ENCODE peak calls at places on chromosome 1, in six cellular contexts. C is OCI-LY7, E is prostate gland, J is astrocyte, K is lung, G is endothelial cell of umbilical vein. S is an unnamed sample. For H3K4me1, the result is how much of the 10 kb centered on the place peaks cover.

GRCh38 chr1:155013632-155014031 is 11.0 kb downstream of the ZBTB7B start:
- DNase-seq in C (no peak), E (no peak), J (no peak), K (no peak), G (no peak), S (no peak)

GRCh38 chr1:35932941-35933340 is 2.0 kb downstream of the AGO3 start:
- DNase-seq in C (no peak), E (no peak), J (no peak), K (no peak), G (no peak), S (no peak)

GRCh38 chr1:110239491-110240430 is 29.6 kb downstream of the KCNC4 start:
- DNase-seq in C (no peak), E (no peak), J (no peak), K (no peak), G (peak), S (peak)

GRCh38 chr1:167697667-167698141 is 24.1 kb upstream of the MPZL1 start:
- DNase-seq in C (no peak), E (peak), J (no peak), K (no peak), G (no peak), S (no peak)

GRCh38 chr1:5456090-5456789 is 536.0 kb downstream of the NPHP4 start:
- DNase-seq in C (no peak), E (no peak), J (no peak), K (no peak), G (no peak), S (no peak)

GRCh38 chr1:213997031-213997771 is 9.4 kb downstream of the PROX1 start:
- DNase-seq in C (no peak), E (no peak), J (no peak), K (no peak), G (no peak), S (no peak)

GRCh38 chr1:184215274-184215925 is 163.9 kb downstream of the TSEN15 start:
- DNase-seq in C (no peak), E (no peak), J (no peak), K (no peak), G (no peak), S (no peak)

GRCh38 chr1:1627261-1627841 is 4.6 kb upstream of the MMP23B start:
- DNase-seq in C (peak), E (no peak), J (no peak), K (peak), G (no peak), S (no peak)

GRCh38 chr1:23517581-23517980 is 13.5 kb downstream of the E2F2 start:
- DNase-seq in C (no peak), E (no peak), J (no peak), K (no peak), G (no peak), S (no peak)

GRCh38 chr1:1451696-1452364 is 2.3 kb downstream of the ATAD3C start:
- DNase-seq in C (no peak), E (no peak), J (no peak), K (no peak), G (no peak), S (no peak)

GRCh38 chr1:209603877-209604276 is 20.4 kb downstream of the CAMK1G start:
- DNase-seq in C (no peak), E (no peak), J (no peak), K (no peak), G (no peak), S (no peak)
- TF ChIP-seq CTCF in C (no peak), E (no peak), J (no peak), K (no peak), G (no peak), S (no peak)

DNA sequence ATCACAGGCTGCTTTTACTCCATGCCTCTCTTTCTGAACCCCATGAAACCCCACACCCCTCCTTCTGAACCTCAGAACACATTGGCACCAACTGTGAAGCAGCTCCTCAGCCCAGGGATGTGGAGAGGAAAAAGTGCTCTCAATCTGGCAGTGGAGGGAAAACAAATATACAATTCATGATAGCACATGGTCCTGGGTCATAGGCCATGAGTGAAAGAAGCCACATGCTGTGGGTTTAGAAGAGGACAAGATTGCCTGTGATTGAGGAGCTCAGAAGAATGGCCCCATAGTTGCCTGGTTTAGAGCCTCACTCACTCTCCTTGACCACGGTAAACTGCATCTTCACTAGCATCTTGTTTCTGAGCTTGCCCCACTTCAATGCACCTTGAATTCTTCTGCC is 111.5 kb upstream of the GADD45A start:
- DNase-seq in C (no peak), E (no peak), J (no peak), K (no peak), G (no peak), S (no peak)
- H3K4me1 ChIP-seq in C (under half), E (under half), J (under half), K (under half), G (under half), S (under half)

DNA sequence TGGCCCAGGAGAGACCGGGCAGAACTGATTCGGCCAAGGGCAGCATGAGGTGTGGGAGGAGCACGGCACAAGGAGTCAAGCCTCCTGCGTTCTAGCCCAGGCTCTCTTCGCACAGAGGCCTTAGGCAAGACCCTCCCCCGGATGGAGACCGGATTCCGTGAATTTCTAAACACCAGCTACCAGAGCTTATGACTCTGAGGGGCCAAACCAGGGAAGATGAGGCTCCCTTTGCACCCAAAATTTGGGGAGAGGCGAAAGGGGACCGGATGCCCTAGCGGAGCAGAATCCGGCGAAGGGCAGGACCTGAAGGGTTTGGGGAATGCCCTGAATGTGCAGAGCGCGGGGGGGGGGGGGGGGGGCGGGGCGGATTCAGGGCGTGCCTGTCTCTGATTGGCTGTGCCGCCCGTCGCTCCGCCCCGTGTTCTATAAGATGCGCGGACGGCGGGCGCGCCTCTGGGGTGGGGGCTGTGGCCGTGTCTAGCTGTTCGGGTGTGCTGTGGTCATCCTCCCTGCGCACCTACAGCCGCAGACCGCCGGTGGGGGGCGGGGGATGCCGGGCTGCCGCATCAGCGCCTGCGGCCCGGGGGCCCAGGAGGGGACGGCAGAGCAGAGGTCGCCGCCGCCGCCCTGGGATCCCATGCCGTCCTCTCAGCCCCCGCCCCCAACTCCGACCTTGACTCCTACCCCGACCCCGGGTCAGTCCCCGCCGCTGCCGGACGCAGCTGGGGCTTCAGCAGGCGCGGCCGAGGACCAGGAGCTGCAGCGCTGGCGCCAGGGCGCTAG is at the start of gene TRNP1:
- DNase-seq in C (peak), E (peak), J (peak), K (peak), G (peak), S (peak)
- TF ChIP-seq CTCF in C (no peak), E (no peak), J (no peak), K (no peak), G (no peak), S (no peak)

GRCh38 chr1:10980094-10980577 is 32.3 kb upstream of the TARDBP start:
- DNase-seq in C (no peak), E (peak), J (peak), K (peak), G (no peak), S (no peak)

GRCh38 chr1:10979483-10979920 is 33.0 kb upstream of the TARDBP start:
- DNase-seq in C (no peak), E (no peak), J (peak), K (no peak), G (peak), S (no peak)

GRCh38 chr1:10978719-10979118 is 33.7 kb upstream of the TARDBP start:
- DNase-seq in C (no peak), E (no peak), J (no peak), K (no peak), G (no peak), S (no peak)

GRCh38 chr1:10975567-10976326 is 36.7 kb upstream of the TARDBP start:
- DNase-seq in C (no peak), E (peak), J (peak), K (no peak), G (no peak), S (peak)

GRCh38 chr1:10980841-10981727 is 31.4 kb upstream of the TARDBP start:
- DNase-seq in C (no peak), E (no peak), J (peak), K (no peak), G (no peak), S (no peak)
- H3K4me1 ChIP-seq in C (under half), E (under half), J (under half), K (under half), G (under half), S (under half)

GRCh38 chr1:42335809-42336518 is 929 bp upstream of the FOXJ3 start:
- DNase-seq in C (no peak), E (no peak), J (peak), K (peak), G (peak), S (peak)

GRCh38 chr1:42335050-42335808 is at the start of gene FOXJ3:
- DNase-seq in C (peak), E (peak), J (peak), K (peak), G (peak), S (peak)

GRCh38 chr1:42332877-42333276 is 2.2 kb downstream of the FOXJ3 start:
- DNase-seq in C (no peak), E (no peak), J (no peak), K (no peak), G (no peak), S (no peak)

GRCh38 chr1:42334240-42335049 is 590 bp downstream of the FOXJ3 start:
- DNase-seq in C (peak), E (peak), J (peak), K (peak), G (peak), S (peak)

DNA sequence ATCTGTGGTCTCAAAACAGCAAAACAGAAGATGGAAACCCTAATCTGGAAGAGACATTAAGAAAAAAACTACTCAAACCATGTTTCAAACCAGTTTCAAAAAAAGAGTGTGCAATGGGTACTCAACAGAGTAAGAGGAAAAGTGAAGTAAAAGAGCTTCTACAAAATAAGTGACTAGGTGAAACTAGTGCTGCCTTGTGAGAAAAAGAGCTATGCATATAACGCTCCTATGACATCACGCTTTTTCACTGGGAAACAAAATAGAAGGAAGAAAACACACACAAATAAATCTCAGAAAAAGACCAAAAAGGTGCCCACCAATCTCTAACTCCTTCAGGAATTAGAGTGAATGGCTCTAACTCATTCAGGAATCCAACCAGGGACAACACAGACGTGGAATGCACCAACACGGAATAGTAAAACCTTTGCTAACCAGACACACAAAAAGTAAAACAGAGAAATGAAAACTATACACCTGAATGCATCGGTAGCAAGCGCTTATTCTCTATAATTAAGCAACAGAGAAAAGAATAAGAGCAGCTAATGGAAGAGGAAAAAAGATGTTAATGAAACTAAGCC is 1.3 kb downstream of the FOXJ3 start:
- DNase-seq in C (peak), E (no peak), J (no peak), K (no peak), G (peak), S (no peak)
- TF ChIP-seq CTCF in C (no peak), E (no peak), J (no peak), K (no peak), G (no peak), S (no peak)

GRCh38 chr1:180802849-180803248 is 109.8 kb upstream of the KIAA1614 start:
- DNase-seq in C (no peak), E (no peak), J (no peak), K (no peak), G (no peak), S (no peak)
- H3K4me1 ChIP-seq in C (under half), E (under half), J (under half), K (under half), G (under half), S (under half)

GRCh38 chr1:219174672-219175564 is 1.2 kb downstream of the LYPLAL1 start:
- DNase-seq in C (peak), E (peak), J (peak), K (peak), G (peak), S (peak)

GRCh38 chr1:219173434-219173757 is 282 bp upstream of the LYPLAL1 start:
- DNase-seq in C (no peak), E (no peak), J (no peak), K (no peak), G (no peak), S (no peak)

GRCh38 chr1:219172821-219173220 is 857 bp upstream of the LYPLAL1 start:
- DNase-seq in C (no peak), E (no peak), J (no peak), K (no peak), G (no peak), S (no peak)

GRCh38 chr1:219176168-219176567 is 2.5 kb downstream of the LYPLAL1 start:
- DNase-seq in C (no peak), E (no peak), J (no peak), K (no peak), G (no peak), S (no peak)

DNA sequence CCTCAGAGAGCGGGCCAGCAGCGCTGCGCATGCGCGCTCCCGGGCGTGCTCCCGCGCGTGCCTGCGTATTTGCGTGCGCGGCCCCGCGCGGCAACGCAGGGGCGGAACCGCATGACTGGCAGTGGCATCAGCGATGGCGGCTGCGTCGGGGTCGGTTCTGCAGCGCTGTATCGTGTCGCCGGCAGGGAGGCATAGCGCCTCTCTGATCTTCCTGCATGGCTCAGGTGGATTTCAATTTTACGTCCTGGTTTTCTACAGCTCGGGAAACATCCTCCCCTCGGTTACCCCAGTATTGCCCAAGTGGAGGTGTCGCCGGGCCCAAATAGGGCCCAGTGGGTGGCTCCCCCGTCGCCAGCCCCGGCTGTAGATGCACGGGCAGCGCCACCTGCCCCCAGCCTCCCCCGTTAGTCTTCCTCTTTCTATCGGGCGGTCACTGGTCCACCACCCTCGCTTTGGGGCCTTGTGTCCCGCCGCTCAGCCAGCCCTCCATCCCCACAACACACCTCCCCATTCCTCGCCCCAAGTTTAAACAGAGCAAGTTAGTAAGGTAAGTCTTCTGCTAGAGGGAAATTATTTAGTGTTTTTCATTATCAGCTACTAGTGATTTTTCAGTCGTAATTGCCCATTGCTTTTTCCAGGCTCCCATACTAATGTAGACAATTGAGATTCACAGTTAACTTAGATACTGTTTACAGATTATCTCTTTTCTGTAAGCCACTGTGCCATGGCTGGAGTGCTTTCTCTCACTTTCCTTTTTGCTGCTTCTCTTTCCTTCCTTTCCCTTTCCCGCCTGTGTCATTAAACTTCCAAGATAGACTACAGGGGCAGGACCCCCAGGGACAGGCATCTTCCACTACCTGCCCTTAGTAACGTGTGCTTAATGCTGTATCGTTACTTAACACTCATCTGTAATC is at the start of gene LYPLAL1:
- DNase-seq in C (peak), E (peak), J (peak), K (peak), G (peak), S (peak)
- TF ChIP-seq CTCF in C (peak), E (no peak), J (no peak), K (no peak), G (peak), S (peak)

GRCh38 chr1:111863401-111863800 is 107.7 kb downstream of the DDX20 start:
- DNase-seq in C (no peak), E (no peak), J (no peak), K (no peak), G (no peak), S (no peak)
- H3K4me1 ChIP-seq in C (under half), E (under half), J (under half), K (under half), G (under half), S (under half)

DNA sequence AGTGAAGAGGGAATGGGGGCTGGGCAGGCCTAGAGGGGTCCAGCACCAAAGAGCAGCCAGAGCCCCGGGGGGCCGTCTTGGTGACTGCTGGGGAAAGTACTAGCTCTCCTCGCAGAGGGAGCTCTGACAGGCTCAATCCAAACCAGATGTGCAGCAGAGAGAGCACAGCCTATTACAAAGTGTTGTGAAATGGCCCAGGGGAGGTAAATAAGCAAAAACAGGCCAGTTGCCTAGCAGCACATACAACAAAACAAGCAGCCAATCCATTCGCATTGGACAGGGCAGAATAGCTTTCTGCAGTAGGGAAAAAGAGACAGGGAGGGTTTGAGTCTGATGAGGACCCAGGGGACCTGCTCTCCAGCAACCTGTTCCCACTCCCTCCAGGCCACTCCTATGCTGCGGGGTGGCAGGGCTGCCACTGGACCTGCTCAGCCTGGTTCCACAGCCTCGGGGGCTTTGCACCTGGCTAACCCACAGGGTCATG is 239.6 kb upstream of the FGGY start:
- DNase-seq in C (no peak), E (peak), J (peak), K (peak), G (no peak), S (peak)
- TF ChIP-seq CTCF in C (no peak), E (no peak), J (no peak), K (no peak), G (no peak), S (no peak)